ENCODE peak calls at places on chromosome 16, in four cellular contexts. One of them, this sample, is unnamed.

GRCh38 chr16:46763147-46763546 is 15.0 kb upstream of the MYLK3 start:
- DNase-seq in tibial nerve: no peak
- DNase-seq in IMR-90: no peak
- DNase-seq in heart left ventricle: peak; percentile 93
- DNase-seq in this sample: no peak

GRCh38 chr16:22296225-22297113 is 740 bp upstream of the POLR3E start:
- DNase-seq in tibial nerve: no peak
- DNase-seq in IMR-90: no peak
- DNase-seq in heart left ventricle: no peak
- DNase-seq in this sample: no peak

GRCh38 chr16:13426279-13426678 is 493.7 kb upstream of the ERCC4 start:
- DNase-seq in tibial nerve: no peak
- DNase-seq in IMR-90: no peak
- DNase-seq in heart left ventricle: no peak
- DNase-seq in this sample: no peak

GRCh38 chr16:86931410-86931941 is 353.1 kb downstream of the FOXL1 start:
- DNase-seq in tibial nerve: no peak
- DNase-seq in IMR-90: peak; percentile 89
- DNase-seq in heart left ventricle: peak; percentile 84
- DNase-seq in this sample: peak; percentile 19

GRCh38 chr16:55480228-55480655 is 1.2 kb downstream of the MMP2 start:
- DNase-seq in tibial nerve: peak; percentile 91
- DNase-seq in IMR-90: peak; percentile 93
- DNase-seq in heart left ventricle: peak; percentile 92
- DNase-seq in this sample: peak; percentile 67

GRCh38 chr16:7218936-7219335 is 113.7 kb upstream of the RBFOX1 start:
- DNase-seq in tibial nerve: no peak
- DNase-seq in IMR-90: no peak
- DNase-seq in heart left ventricle: no peak
- DNase-seq in this sample: no peak

GRCh38 chr16:66928702-66929388 is 3.5 kb upstream of the RRAD start:
- DNase-seq in tibial nerve: no peak
- DNase-seq in IMR-90: peak; percentile 35
- DNase-seq in heart left ventricle: no peak
- DNase-seq in this sample: no peak

GRCh38 chr16:66858740-66859396 is 14.7 kb downstream of the CA7 start:
- DNase-seq in tibial nerve: no peak
- DNase-seq in IMR-90: peak; percentile 49
- DNase-seq in heart left ventricle: peak; percentile 87
- DNase-seq in this sample: peak; percentile 93

GRCh38 chr16:67284699-67285646 is 5.6 kb downstream of the PLEKHG4 start:
- DNase-seq in tibial nerve: no peak
- DNase-seq in IMR-90: peak; percentile 12
- DNase-seq in heart left ventricle: peak; percentile 53
- DNase-seq in this sample: peak; percentile 37

GRCh38 chr16:86085161-86085611 is 186.2 kb downstream of the IRF8 start:
- DNase-seq in tibial nerve: peak; percentile 1
- DNase-seq in IMR-90: no peak
- DNase-seq in heart left ventricle: no peak
- DNase-seq in this sample: no peak

GRCh38 chr16:85902366-85903155 is 3.6 kb downstream of the IRF8 start:
- DNase-seq in tibial nerve: no peak
- DNase-seq in IMR-90: no peak
- DNase-seq in heart left ventricle: no peak
- DNase-seq in this sample: no peak

GRCh38 chr16:81212830-81213465 is 25.5 kb upstream of the BCO1 start:
- DNase-seq in tibial nerve: no peak
- DNase-seq in IMR-90: no peak
- DNase-seq in heart left ventricle: no peak
- DNase-seq in this sample: no peak

GRCh38 chr16:87638736-87639135 is 36.4 kb downstream of the JPH3 start:
- DNase-seq in tibial nerve: no peak
- DNase-seq in IMR-90: no peak
- DNase-seq in heart left ventricle: no peak
- DNase-seq in this sample: no peak

GRCh38 chr16:55735120-55735781 is 79.5 kb downstream of the SLC6A2 start:
- DNase-seq in tibial nerve: no peak
- DNase-seq in IMR-90: no peak
- DNase-seq in heart left ventricle: no peak
- DNase-seq in this sample: no peak

GRCh38 chr16:30675133-30675532 is 16.9 kb downstream of the FBRS start:
- DNase-seq in tibial nerve: no peak
- DNase-seq in IMR-90: no peak
- DNase-seq in heart left ventricle: no peak
- DNase-seq in this sample: no peak

GRCh38 chr16:21684199-21684598 is 20.4 kb downstream of the OTOA start:
- DNase-seq in tibial nerve: no peak
- DNase-seq in IMR-90: no peak
- DNase-seq in heart left ventricle: no peak
- DNase-seq in this sample: no peak

GRCh38 chr16:30065943-30066881 is 652 bp downstream of the ALDOA start:
- DNase-seq in tibial nerve: peak; percentile 35
- DNase-seq in IMR-90: peak; percentile 70
- DNase-seq in heart left ventricle: peak; percentile 48
- DNase-seq in this sample: peak; percentile 45

GRCh38 chr16:28192811-28193529 is 18.8 kb downstream of the XPO6 start:
- DNase-seq in tibial nerve: no peak
- DNase-seq in IMR-90: no peak
- DNase-seq in heart left ventricle: no peak
- DNase-seq in this sample: no peak
- H3K4me3 ChIP-seq in tibial nerve: peak overlapping the region; percentile 22
- H3K4me3 ChIP-seq in IMR-90: no peak overlapping the region
- H3K4me3 ChIP-seq in heart left ventricle: no peak overlapping the region
- H3K4me3 ChIP-seq in this sample: no peak overlapping the region

GRCh38 chr16:75011634-75012307 is 12.9 kb downstream of the ZNRF1 start:
- DNase-seq in tibial nerve: no peak
- DNase-seq in IMR-90: peak; percentile 92
- DNase-seq in heart left ventricle: no peak
- DNase-seq in this sample: peak; percentile 63
- TF ChIP-seq POLR2A in tibial nerve: no peak
- TF ChIP-seq POLR2A in IMR-90: no peak
- TF ChIP-seq POLR2A in heart left ventricle: no peak
- TF ChIP-seq POLR2A in this sample: no peak

GRCh38 chr16:57886427-57886826 is 84.1 kb upstream of the KIFC3 start:
- DNase-seq in tibial nerve: no peak
- DNase-seq in IMR-90: no peak
- DNase-seq in heart left ventricle: no peak
- DNase-seq in this sample: no peak
- H3K27me3 ChIP-seq in tibial nerve: no peaks in the 10 kb centered on the region
- H3K27me3 ChIP-seq in IMR-90: peaks cover 50% of the 10 kb centered on the region
- H3K27me3 ChIP-seq in heart left ventricle: peaks cover 35% of the 10 kb centered on the region
- H3K27me3 ChIP-seq in this sample: peaks cover 28% of the 10 kb centered on the region

DNA sequence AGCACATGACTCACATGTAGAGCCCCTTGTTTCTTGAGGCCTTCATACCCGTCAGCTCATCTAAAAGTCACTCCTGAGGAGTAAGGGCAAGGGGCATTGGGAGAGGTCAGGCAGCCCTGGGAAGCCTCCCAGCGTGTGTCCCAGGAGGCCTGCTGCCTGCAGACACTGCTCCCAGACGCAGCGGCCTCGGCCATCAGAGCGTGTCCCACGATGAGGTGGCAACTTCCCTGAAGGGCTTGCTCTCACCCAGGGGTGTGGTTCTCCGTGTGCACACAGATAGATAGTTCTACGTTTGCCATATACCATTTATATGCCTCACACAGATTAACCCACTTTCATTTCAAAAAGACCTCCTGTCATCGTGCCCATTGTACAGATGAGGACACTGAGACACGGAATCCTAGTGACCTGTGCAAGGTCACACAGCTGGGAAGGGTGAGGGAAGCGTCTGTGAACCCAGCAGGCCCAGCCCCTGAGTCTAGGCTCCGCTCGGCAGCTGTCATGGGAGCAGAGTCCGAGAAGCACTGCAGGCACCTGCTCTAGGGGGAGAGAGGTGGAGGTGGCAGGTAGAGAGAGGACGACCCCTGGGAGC is 8.3 kb downstream of the TUBB3 start:
- DNase-seq in tibial nerve: no peak
- DNase-seq in IMR-90: no peak
- DNase-seq in heart left ventricle: no peak
- DNase-seq in this sample: no peak
- H3K4me3 ChIP-seq in tibial nerve: no peak overlapping the region
- H3K4me3 ChIP-seq in IMR-90: no peak overlapping the region
- H3K4me3 ChIP-seq in heart left ventricle: no peak overlapping the region
- H3K4me3 ChIP-seq in this sample: no peak overlapping the region

DNA sequence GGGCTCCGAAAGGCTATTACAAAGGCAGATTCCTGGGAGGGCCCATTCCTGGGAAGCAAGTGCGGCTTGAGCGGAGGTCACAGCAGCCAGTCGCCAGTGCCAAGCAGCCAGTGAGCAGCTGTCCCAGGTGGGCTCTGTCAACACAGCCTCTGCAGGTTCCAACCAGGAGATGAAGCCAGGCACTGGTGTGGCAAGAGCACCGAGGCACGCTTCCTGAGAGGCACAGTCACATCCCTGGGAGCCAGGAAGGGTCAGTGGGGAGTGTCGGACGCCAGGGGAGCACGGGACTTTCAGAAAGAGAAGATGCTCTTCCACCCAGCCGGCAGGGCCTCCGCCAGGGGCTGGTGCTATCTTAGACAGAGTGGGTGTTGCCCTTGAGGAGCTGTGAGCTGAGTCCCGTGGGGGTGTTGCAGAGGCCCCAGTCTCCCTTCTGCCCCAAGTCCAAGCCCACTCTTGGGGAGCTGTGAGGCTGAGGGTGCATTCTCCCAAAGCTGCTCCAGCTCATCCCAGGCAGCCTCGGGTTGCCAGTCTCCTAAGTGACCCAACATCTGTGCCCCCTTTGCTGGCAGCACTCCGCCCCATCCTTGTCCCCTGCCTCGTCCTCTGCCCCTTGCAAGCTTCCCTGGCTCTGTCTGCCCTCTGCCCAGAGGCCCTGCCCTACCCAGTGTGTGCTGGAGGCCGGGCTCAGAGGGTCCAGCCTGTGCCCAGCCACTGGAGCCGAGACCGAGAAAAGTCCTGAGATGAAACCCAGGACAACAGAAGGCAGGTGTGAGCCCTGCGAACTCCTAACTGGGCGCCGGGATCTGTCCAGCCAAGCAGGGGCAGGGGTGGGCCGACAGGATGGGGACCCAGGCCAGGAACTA is 6.6 kb downstream of the UBALD1 start:
- DNase-seq in tibial nerve: no peak
- DNase-seq in IMR-90: no peak
- DNase-seq in heart left ventricle: no peak
- DNase-seq in this sample: no peak
- TF ChIP-seq POLR2A in tibial nerve: no peak
- TF ChIP-seq POLR2A in IMR-90: no peak
- TF ChIP-seq POLR2A in heart left ventricle: no peak
- TF ChIP-seq POLR2A in this sample: no peak

GRCh38 chr16:49439676-49440075 is 66.1 kb downstream of the C16orf78 start:
- DNase-seq in tibial nerve: no peak
- DNase-seq in IMR-90: no peak
- DNase-seq in heart left ventricle: no peak
- DNase-seq in this sample: no peak
- H3K27me3 ChIP-seq in tibial nerve: no peaks in the 10 kb centered on the region
- H3K27me3 ChIP-seq in IMR-90: peaks cover 3% of the 10 kb centered on the region
- H3K27me3 ChIP-seq in heart left ventricle: no peaks in the 10 kb centered on the region
- H3K27me3 ChIP-seq in this sample: no peaks in the 10 kb centered on the region

GRCh38 chr16:88807626-88808453 is 3.9 kb downstream of the APRT start:
- DNase-seq in tibial nerve: no peak
- DNase-seq in IMR-90: no peak
- DNase-seq in heart left ventricle: no peak
- DNase-seq in this sample: no peak

GRCh38 chr16:88810868-88811599 is 694 bp downstream of the APRT start:
- DNase-seq in tibial nerve: peak; percentile 64
- DNase-seq in IMR-90: peak; percentile 69
- DNase-seq in heart left ventricle: peak; percentile 88
- DNase-seq in this sample: peak; percentile 85

GRCh38 chr16:88810166-88810867 is 1.4 kb downstream of the APRT start:
- DNase-seq in tibial nerve: no peak
- DNase-seq in IMR-90: no peak
- DNase-seq in heart left ventricle: peak; percentile 31
- DNase-seq in this sample: no peak

GRCh38 chr16:88809676-88810165 is 2.0 kb downstream of the APRT start:
- DNase-seq in tibial nerve: no peak
- DNase-seq in IMR-90: no peak
- DNase-seq in heart left ventricle: peak; percentile 23
- DNase-seq in this sample: no peak

DNA sequence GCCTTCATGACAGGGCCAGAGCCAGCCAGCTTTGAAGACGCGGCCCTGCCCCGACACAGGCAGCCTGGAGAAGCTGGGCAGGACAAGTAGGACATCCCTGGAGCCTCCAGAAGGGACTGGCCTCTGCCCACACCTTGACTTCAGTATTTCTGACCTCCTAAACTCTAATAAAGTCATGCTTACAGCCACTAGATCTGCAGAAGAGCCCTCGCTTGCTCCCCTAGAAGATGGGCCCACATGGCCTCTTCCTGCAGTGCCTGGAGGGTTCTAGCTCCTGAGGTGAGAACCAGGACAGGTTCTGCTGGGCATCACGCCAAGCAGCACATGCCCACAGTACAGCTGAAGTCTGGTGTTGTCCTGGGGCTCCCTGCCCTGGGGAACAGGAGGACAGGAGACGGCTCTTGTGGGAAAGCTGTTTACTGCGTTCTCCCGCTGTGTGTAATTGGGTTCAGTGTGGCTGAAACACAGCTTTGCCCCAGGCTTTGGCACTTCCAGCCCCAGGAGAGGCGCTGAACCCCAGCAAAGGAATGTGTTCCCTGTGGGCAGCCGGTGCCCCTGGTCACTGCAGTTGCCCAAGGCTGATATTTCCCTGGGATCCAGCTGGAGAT is 2.6 kb downstream of the APRT start:
- DNase-seq in tibial nerve: no peak
- DNase-seq in IMR-90: no peak
- DNase-seq in heart left ventricle: peak; percentile 24
- DNase-seq in this sample: no peak
- H3K4me3 ChIP-seq in tibial nerve: no peak overlapping the region
- H3K4me3 ChIP-seq in IMR-90: no peak overlapping the region
- H3K4me3 ChIP-seq in heart left ventricle: no peak overlapping the region
- H3K4me3 ChIP-seq in this sample: no peak overlapping the region